ENCODE peak calls at places on chromosomes 16 and 17, in seven cellular contexts. P, B, G, I, Q, U and M are unnamed samples.

GRCh38 chr17:44599298-44600175 is 42.3 kb downstream of the FZD2 start:
- DNase-seq in P (no peak), B (peak), G (peak), I (peak), Q (no peak), U (peak), M (peak)

GRCh38 chr17:36879599-36880255 is 57.5 kb upstream of the LHX1 start:
- DNase-seq in P (no peak), B (no peak), G (no peak), I (no peak), Q (no peak), U (no peak), M (no peak)

GRCh38 chr17:38982858-38983746 is 15.9 kb upstream of the FBXO47 start:
- DNase-seq in P (peak), B (peak), G (peak), I (no peak), Q (peak), U (no peak), M (peak)

GRCh38 chr17:6097005-6097279 is 26.8 kb downstream of the WSCD1 start:
- DNase-seq in P (no peak), B (no peak), G (no peak), I (no peak), Q (no peak), U (no peak), M (no peak)

GRCh38 chr17:32519769-32520701 is 33.2 kb downstream of the CDK5R1 start:
- DNase-seq in P (peak), B (no peak), G (peak), I (no peak), Q (peak), U (no peak), M (peak)

GRCh38 chr17:61593404-61593803 is 2.4 kb upstream of the NACA2 start:
- DNase-seq in P (no peak), B (no peak), G (peak), I (no peak), Q (no peak), U (no peak), M (no peak)

GRCh38 chr16:67661101-67661661 is 421 bp downstream of the PARD6A start:
- DNase-seq in P (no peak), B (no peak), G (peak), I (peak), Q (no peak), U (no peak), M (no peak)

GRCh38 chr17:44655983-44656700 is at the start of gene MEIOC:
- DNase-seq in P (peak), B (no peak), G (peak), I (no peak), Q (no peak), U (no peak), M (no peak)

GRCh38 chr16:57383276-57384247 is 11.3 kb downstream of the CX3CL1 start:
- DNase-seq in P (no peak), B (peak), G (peak), I (no peak), Q (no peak), U (no peak), M (peak)

GRCh38 chr17:46056800-46057304 is 57.8 kb downstream of the STH start:
- DNase-seq in P (no peak), B (no peak), G (peak), I (no peak), Q (no peak), U (no peak), M (no peak)

GRCh38 chr17:81464586-81464985 is 48.0 kb downstream of the ACTG1 start:
- DNase-seq in P (no peak), B (no peak), G (no peak), I (no peak), Q (no peak), U (no peak), M (no peak)

GRCh38 chr16:89395150-89396142 is 94.9 kb downstream of the ANKRD11 start:
- DNase-seq in P (no peak), B (peak), G (peak), I (peak), Q (no peak), U (peak), M (peak)

GRCh38 chr17:44442806-44443205 is 53.4 kb upstream of the ITGA2B start:
- DNase-seq in P (no peak), B (no peak), G (no peak), I (no peak), Q (no peak), U (no peak), M (no peak)

GRCh38 chr17:42937712-42938596 is 26.3 kb downstream of the AARSD1 start:
- DNase-seq in P (no peak), B (peak), G (peak), I (no peak), Q (peak), U (peak), M (peak)

GRCh38 chr17:78251773-78252103 is 20.3 kb downstream of the TMEM235 start:
- DNase-seq in P (no peak), B (no peak), G (no peak), I (no peak), Q (no peak), U (no peak), M (no peak)

GRCh38 chr16:4574919-4575705 is 19.0 kb downstream of the C16orf96 start:
- DNase-seq in P (no peak), B (no peak), G (no peak), I (no peak), Q (no peak), U (no peak), M (no peak)

GRCh38 chr16:35425270-35425669 is 1965.9 kb downstream of the TP53TG3F start:
- DNase-seq in P (no peak), B (no peak), G (no peak), I (no peak), Q (no peak), U (no peak), M (no peak)

GRCh38 chr16:70568601-70569217 is 45.1 kb downstream of the SF3B3 start:
- DNase-seq in P (no peak), B (no peak), G (peak), I (no peak), Q (no peak), U (no peak), M (no peak)

GRCh38 chr17:28940675-28941074 is 10.6 kb downstream of the PHF12 start:
- DNase-seq in P (no peak), B (no peak), G (no peak), I (no peak), Q (no peak), U (no peak), M (no peak)

GRCh38 chr16:28192811-28193529 is 18.8 kb downstream of the XPO6 start:
- DNase-seq in P (peak), B (peak), G (no peak), I (no peak), Q (no peak), U (no peak), M (peak)

GRCh38 chr16:27352026-27352425 is 38.3 kb downstream of the IL4R start:
- DNase-seq in P (no peak), B (no peak), G (no peak), I (no peak), Q (no peak), U (no peak), M (no peak)

GRCh38 chr17:29608986-29609385 is 13.7 kb downstream of the CORO6 start:
- DNase-seq in P (no peak), B (no peak), G (no peak), I (no peak), Q (no peak), U (no peak), M (no peak)

GRCh38 chr17:50681260-50682200 is 26.2 kb downstream of the ANKRD40 start:
- DNase-seq in P (no peak), B (peak), G (peak), I (no peak), Q (peak), U (peak), M (peak)

GRCh38 chr16:87601322-87602004 is 845 bp upstream of the JPH3 start:
- DNase-seq in P (no peak), B (no peak), G (no peak), I (no peak), Q (peak), U (no peak), M (no peak)

GRCh38 chr17:41962111-41962510 is 4.5 kb upstream of the CNP start:
- DNase-seq in P (no peak), B (no peak), G (no peak), I (no peak), Q (no peak), U (no peak), M (no peak)

GRCh38 chr17:53032861-53033271 is 789.9 kb upstream of the KIF2B start:
- DNase-seq in P (no peak), B (peak), G (peak), I (peak), Q (peak), U (no peak), M (peak)

GRCh38 chr16:78505544-78506371 is 406.3 kb downstream of the WWOX start:
- DNase-seq in P (no peak), B (peak), G (peak), I (no peak), Q (no peak), U (no peak), M (peak)

GRCh38 chr16:89122322-89122831 is 28.7 kb downstream of the ACSF3 start:
- DNase-seq in P (peak), B (peak), G (peak), I (no peak), Q (peak), U (no peak), M (peak)

GRCh38 chr16:79873825-79874224 is 273.3 kb upstream of the MAF start:
- DNase-seq in P (no peak), B (no peak), G (no peak), I (no peak), Q (no peak), U (no peak), M (no peak)

GRCh38 chr17:77382356-77382911 is 241.7 kb downstream of the SEC14L1 start:
- DNase-seq in P (peak), B (no peak), G (no peak), I (no peak), Q (no peak), U (no peak), M (no peak)

GRCh38 chr17:74859439-74860228 is at the start of gene GRIN2C:
- DNase-seq in P (peak), B (no peak), G (no peak), I (no peak), Q (no peak), U (no peak), M (no peak)

GRCh38 chr16:71882505-71883192 is 1.3 kb downstream of the ZNF821 start:
- DNase-seq in P (peak), B (peak), G (peak), I (no peak), Q (peak), U (peak), M (peak)

GRCh38 chr17:6575596-6575988 is 19.2 kb upstream of the PITPNM3 start:
- DNase-seq in P (no peak), B (no peak), G (no peak), I (no peak), Q (no peak), U (no peak), M (no peak)